ENCODE peak calls at places on chromosome 12, in eight cellular contexts. One of them, this sample, is unnamed.

GRCh38 chr12:47715393-47715876 is 9.6 kb upstream of the RPAP3 start:
- DNase-seq in stimulated activated CD4-positive, alpha-beta T cell treated with anti-CD3 and anti-CD28 coated beads, TNF-alpha, amount 100 ng/mL, for 48 hours: peak
- DNase-seq in stimulated activated CD8-positive, alpha-beta memory T cell treated with anti-CD3 and anti-CD28 coated beads, Interleukin-2, amount 100 ng/mL, for 1 hour: peak
- DNase-seq in tibial nerve: peak
- DNase-seq in A673: peak
- DNase-seq in adipocyte: peak
- DNase-seq in neural crest cell: peak
- DNase-seq in NCI-H748 treated with DMSO at 0.1 percent for 48 hours: peak
- DNase-seq in this sample: peak

GRCh38 chr12:47991106-47991550 is 13.1 kb downstream of the COL2A1 start:
- DNase-seq in adipocyte: no peak
- DNase-seq in stimulated activated CD8-positive, alpha-beta memory T cell treated with anti-CD3 and anti-CD28 coated beads, Interleukin-2, amount 100 ng/mL, for 1 hour: no peak
- DNase-seq in neural crest cell: no peak
- DNase-seq in NCI-H748 treated with DMSO at 0.1 percent for 48 hours: no peak
- DNase-seq in stimulated activated CD4-positive, alpha-beta T cell treated with anti-CD3 and anti-CD28 coated beads, TNF-alpha, amount 100 ng/mL, for 48 hours: no peak
- DNase-seq in tibial nerve: no peak
- DNase-seq in A673: no peak
- DNase-seq in this sample: no peak

GRCh38 chr12:20548592-20548991 is 146.5 kb upstream of the SLCO1C1 start:
- DNase-seq in A673: no peak
- DNase-seq in neural crest cell: no peak
- DNase-seq in tibial nerve: no peak
- DNase-seq in stimulated activated CD8-positive, alpha-beta memory T cell treated with anti-CD3 and anti-CD28 coated beads, Interleukin-2, amount 100 ng/mL, for 1 hour: no peak
- DNase-seq in stimulated activated CD4-positive, alpha-beta T cell treated with anti-CD3 and anti-CD28 coated beads, TNF-alpha, amount 100 ng/mL, for 48 hours: no peak
- DNase-seq in adipocyte: peak
- DNase-seq in NCI-H748 treated with DMSO at 0.1 percent for 48 hours: no peak
- DNase-seq in this sample: no peak

GRCh38 chr12:60176891-60177290 is 581.1 kb downstream of the SLC16A7 start:
- DNase-seq in A673: no peak
- DNase-seq in NCI-H748 treated with DMSO at 0.1 percent for 48 hours: no peak
- DNase-seq in stimulated activated CD4-positive, alpha-beta T cell treated with anti-CD3 and anti-CD28 coated beads, TNF-alpha, amount 100 ng/mL, for 48 hours: no peak
- DNase-seq in adipocyte: no peak
- DNase-seq in tibial nerve: no peak
- DNase-seq in neural crest cell: no peak
- DNase-seq in stimulated activated CD8-positive, alpha-beta memory T cell treated with anti-CD3 and anti-CD28 coated beads, Interleukin-2, amount 100 ng/mL, for 1 hour: no peak
- DNase-seq in this sample: no peak

GRCh38 chr12:12202747-12203146 is 64.1 kb downstream of the LRP6 start:
- DNase-seq in A673: peak
- DNase-seq in stimulated activated CD4-positive, alpha-beta T cell treated with anti-CD3 and anti-CD28 coated beads, TNF-alpha, amount 100 ng/mL, for 48 hours: no peak
- DNase-seq in NCI-H748 treated with DMSO at 0.1 percent for 48 hours: no peak
- DNase-seq in neural crest cell: no peak
- DNase-seq in stimulated activated CD8-positive, alpha-beta memory T cell treated with anti-CD3 and anti-CD28 coated beads, Interleukin-2, amount 100 ng/mL, for 1 hour: no peak
- DNase-seq in adipocyte: no peak
- DNase-seq in tibial nerve: no peak
- DNase-seq in this sample: no peak

GRCh38 chr12:1838223-1838993 is 18.0 kb downstream of the LRTM2 start:
- DNase-seq in stimulated activated CD8-positive, alpha-beta memory T cell treated with anti-CD3 and anti-CD28 coated beads, Interleukin-2, amount 100 ng/mL, for 1 hour: no peak
- DNase-seq in neural crest cell: no peak
- DNase-seq in NCI-H748 treated with DMSO at 0.1 percent for 48 hours: no peak
- DNase-seq in stimulated activated CD4-positive, alpha-beta T cell treated with anti-CD3 and anti-CD28 coated beads, TNF-alpha, amount 100 ng/mL, for 48 hours: no peak
- DNase-seq in A673: no peak
- DNase-seq in tibial nerve: no peak
- DNase-seq in adipocyte: no peak
- DNase-seq in this sample: no peak

GRCh38 chr12:104360157-104360556 is 56.6 kb downstream of the EID3 start:
- DNase-seq in stimulated activated CD8-positive, alpha-beta memory T cell treated with anti-CD3 and anti-CD28 coated beads, Interleukin-2, amount 100 ng/mL, for 1 hour: no peak
- DNase-seq in tibial nerve: no peak
- DNase-seq in NCI-H748 treated with DMSO at 0.1 percent for 48 hours: no peak
- DNase-seq in A673: no peak
- DNase-seq in adipocyte: peak
- DNase-seq in neural crest cell: no peak
- DNase-seq in stimulated activated CD4-positive, alpha-beta T cell treated with anti-CD3 and anti-CD28 coated beads, TNF-alpha, amount 100 ng/mL, for 48 hours: no peak
- DNase-seq in this sample: no peak

GRCh38 chr12:114774181-114774580 is 90.2 kb upstream of the TBX3 start:
- DNase-seq in stimulated activated CD4-positive, alpha-beta T cell treated with anti-CD3 and anti-CD28 coated beads, TNF-alpha, amount 100 ng/mL, for 48 hours: no peak
- DNase-seq in NCI-H748 treated with DMSO at 0.1 percent for 48 hours: no peak
- DNase-seq in A673: no peak
- DNase-seq in neural crest cell: no peak
- DNase-seq in stimulated activated CD8-positive, alpha-beta memory T cell treated with anti-CD3 and anti-CD28 coated beads, Interleukin-2, amount 100 ng/mL, for 1 hour: no peak
- DNase-seq in tibial nerve: no peak
- DNase-seq in adipocyte: no peak
- DNase-seq in this sample: no peak

GRCh38 chr12:6430990-6431353 is 13.8 kb upstream of the CD27 start:
- DNase-seq in NCI-H748 treated with DMSO at 0.1 percent for 48 hours: no peak
- DNase-seq in tibial nerve: no peak
- DNase-seq in adipocyte: no peak
- DNase-seq in neural crest cell: no peak
- DNase-seq in stimulated activated CD8-positive, alpha-beta memory T cell treated with anti-CD3 and anti-CD28 coated beads, Interleukin-2, amount 100 ng/mL, for 1 hour: no peak
- DNase-seq in A673: no peak
- DNase-seq in stimulated activated CD4-positive, alpha-beta T cell treated with anti-CD3 and anti-CD28 coated beads, TNF-alpha, amount 100 ng/mL, for 48 hours: no peak
- DNase-seq in this sample: no peak

GRCh38 chr12:117343849-117344248 is 17.6 kb downstream of the NOS1 start:
- DNase-seq in neural crest cell: no peak
- DNase-seq in stimulated activated CD4-positive, alpha-beta T cell treated with anti-CD3 and anti-CD28 coated beads, TNF-alpha, amount 100 ng/mL, for 48 hours: no peak
- DNase-seq in A673: no peak
- DNase-seq in tibial nerve: no peak
- DNase-seq in adipocyte: no peak
- DNase-seq in NCI-H748 treated with DMSO at 0.1 percent for 48 hours: no peak
- DNase-seq in stimulated activated CD8-positive, alpha-beta memory T cell treated with anti-CD3 and anti-CD28 coated beads, Interleukin-2, amount 100 ng/mL, for 1 hour: no peak
- DNase-seq in this sample: no peak

GRCh38 chr12:52066346-52067080 is 3.3 kb upstream of the ATG101 start:
- DNase-seq in A673: no peak
- DNase-seq in stimulated activated CD8-positive, alpha-beta memory T cell treated with anti-CD3 and anti-CD28 coated beads, Interleukin-2, amount 100 ng/mL, for 1 hour: no peak
- DNase-seq in NCI-H748 treated with DMSO at 0.1 percent for 48 hours: no peak
- DNase-seq in stimulated activated CD4-positive, alpha-beta T cell treated with anti-CD3 and anti-CD28 coated beads, TNF-alpha, amount 100 ng/mL, for 48 hours: no peak
- DNase-seq in adipocyte: no peak
- DNase-seq in tibial nerve: no peak
- DNase-seq in neural crest cell: no peak
- DNase-seq in this sample: no peak

GRCh38 chr12:31591308-31591901 is 469 bp upstream of the DENND5B start:
- DNase-seq in A673: no peak
- DNase-seq in stimulated activated CD8-positive, alpha-beta memory T cell treated with anti-CD3 and anti-CD28 coated beads, Interleukin-2, amount 100 ng/mL, for 1 hour: no peak
- DNase-seq in adipocyte: peak
- DNase-seq in neural crest cell: peak
- DNase-seq in NCI-H748 treated with DMSO at 0.1 percent for 48 hours: peak
- DNase-seq in tibial nerve: no peak
- DNase-seq in stimulated activated CD4-positive, alpha-beta T cell treated with anti-CD3 and anti-CD28 coated beads, TNF-alpha, amount 100 ng/mL, for 48 hours: peak
- DNase-seq in this sample: no peak

GRCh38 chr12:120438495-120439198 is 734 bp downstream of the COX6A1 start:
- DNase-seq in tibial nerve: no peak
- DNase-seq in neural crest cell: no peak
- DNase-seq in stimulated activated CD4-positive, alpha-beta T cell treated with anti-CD3 and anti-CD28 coated beads, TNF-alpha, amount 100 ng/mL, for 48 hours: no peak
- DNase-seq in A673: no peak
- DNase-seq in stimulated activated CD8-positive, alpha-beta memory T cell treated with anti-CD3 and anti-CD28 coated beads, Interleukin-2, amount 100 ng/mL, for 1 hour: no peak
- DNase-seq in NCI-H748 treated with DMSO at 0.1 percent for 48 hours: no peak
- DNase-seq in adipocyte: peak
- DNase-seq in this sample: no peak

GRCh38 chr12:51225800-51226199 is 7.9 kb upstream of the POU6F1 start:
- DNase-seq in neural crest cell: no peak
- DNase-seq in NCI-H748 treated with DMSO at 0.1 percent for 48 hours: no peak
- DNase-seq in tibial nerve: no peak
- DNase-seq in adipocyte: no peak
- DNase-seq in stimulated activated CD8-positive, alpha-beta memory T cell treated with anti-CD3 and anti-CD28 coated beads, Interleukin-2, amount 100 ng/mL, for 1 hour: no peak
- DNase-seq in stimulated activated CD4-positive, alpha-beta T cell treated with anti-CD3 and anti-CD28 coated beads, TNF-alpha, amount 100 ng/mL, for 48 hours: no peak
- DNase-seq in A673: peak
- DNase-seq in this sample: no peak

GRCh38 chr12:12467701-12468218 is 94.9 kb downstream of the DUSP16 start:
- DNase-seq in stimulated activated CD8-positive, alpha-beta memory T cell treated with anti-CD3 and anti-CD28 coated beads, Interleukin-2, amount 100 ng/mL, for 1 hour: no peak
- DNase-seq in stimulated activated CD4-positive, alpha-beta T cell treated with anti-CD3 and anti-CD28 coated beads, TNF-alpha, amount 100 ng/mL, for 48 hours: no peak
- DNase-seq in tibial nerve: no peak
- DNase-seq in neural crest cell: no peak
- DNase-seq in adipocyte: no peak
- DNase-seq in NCI-H748 treated with DMSO at 0.1 percent for 48 hours: no peak
- DNase-seq in A673: no peak
- DNase-seq in this sample: no peak

GRCh38 chr12:95739561-95740313 is 50.8 kb downstream of the NTN4 start:
- DNase-seq in tibial nerve: peak
- DNase-seq in A673: no peak
- DNase-seq in NCI-H748 treated with DMSO at 0.1 percent for 48 hours: no peak
- DNase-seq in stimulated activated CD4-positive, alpha-beta T cell treated with anti-CD3 and anti-CD28 coated beads, TNF-alpha, amount 100 ng/mL, for 48 hours: no peak
- DNase-seq in neural crest cell: no peak
- DNase-seq in stimulated activated CD8-positive, alpha-beta memory T cell treated with anti-CD3 and anti-CD28 coated beads, Interleukin-2, amount 100 ng/mL, for 1 hour: no peak
- DNase-seq in adipocyte: no peak
- DNase-seq in this sample: no peak

GRCh38 chr12:92075425-92075891 is 70.2 kb downstream of the BTG1 start:
- DNase-seq in tibial nerve: no peak
- DNase-seq in adipocyte: peak
- DNase-seq in stimulated activated CD4-positive, alpha-beta T cell treated with anti-CD3 and anti-CD28 coated beads, TNF-alpha, amount 100 ng/mL, for 48 hours: no peak
- DNase-seq in stimulated activated CD8-positive, alpha-beta memory T cell treated with anti-CD3 and anti-CD28 coated beads, Interleukin-2, amount 100 ng/mL, for 1 hour: no peak
- DNase-seq in A673: no peak
- DNase-seq in NCI-H748 treated with DMSO at 0.1 percent for 48 hours: no peak
- DNase-seq in neural crest cell: no peak
- DNase-seq in this sample: no peak

GRCh38 chr12:50326636-50327284 is 43.4 kb upstream of the LIMA1 start:
- DNase-seq in stimulated activated CD8-positive, alpha-beta memory T cell treated with anti-CD3 and anti-CD28 coated beads, Interleukin-2, amount 100 ng/mL, for 1 hour: no peak
- DNase-seq in NCI-H748 treated with DMSO at 0.1 percent for 48 hours: no peak
- DNase-seq in A673: peak
- DNase-seq in tibial nerve: no peak
- DNase-seq in adipocyte: peak
- DNase-seq in neural crest cell: no peak
- DNase-seq in stimulated activated CD4-positive, alpha-beta T cell treated with anti-CD3 and anti-CD28 coated beads, TNF-alpha, amount 100 ng/mL, for 48 hours: no peak
- DNase-seq in this sample: no peak

GRCh38 chr12:23830210-23830609 is 119.3 kb downstream of the SOX5 start:
- DNase-seq in adipocyte: no peak
- DNase-seq in NCI-H748 treated with DMSO at 0.1 percent for 48 hours: no peak
- DNase-seq in stimulated activated CD8-positive, alpha-beta memory T cell treated with anti-CD3 and anti-CD28 coated beads, Interleukin-2, amount 100 ng/mL, for 1 hour: no peak
- DNase-seq in tibial nerve: no peak
- DNase-seq in stimulated activated CD4-positive, alpha-beta T cell treated with anti-CD3 and anti-CD28 coated beads, TNF-alpha, amount 100 ng/mL, for 48 hours: no peak
- DNase-seq in A673: no peak
- DNase-seq in neural crest cell: no peak
- DNase-seq in this sample: no peak

GRCh38 chr12:57046947-57047890 is 2.7 kb downstream of the MYO1A start:
- DNase-seq in adipocyte: no peak
- DNase-seq in A673: no peak
- DNase-seq in neural crest cell: no peak
- DNase-seq in stimulated activated CD4-positive, alpha-beta T cell treated with anti-CD3 and anti-CD28 coated beads, TNF-alpha, amount 100 ng/mL, for 48 hours: peak
- DNase-seq in stimulated activated CD8-positive, alpha-beta memory T cell treated with anti-CD3 and anti-CD28 coated beads, Interleukin-2, amount 100 ng/mL, for 1 hour: no peak
- DNase-seq in tibial nerve: no peak
- DNase-seq in NCI-H748 treated with DMSO at 0.1 percent for 48 hours: no peak
- DNase-seq in this sample: no peak

GRCh38 chr12:130847097-130847496 is 8.0 kb upstream of the STX2 start:
- DNase-seq in A673: no peak
- DNase-seq in adipocyte: peak
- DNase-seq in NCI-H748 treated with DMSO at 0.1 percent for 48 hours: no peak
- DNase-seq in stimulated activated CD8-positive, alpha-beta memory T cell treated with anti-CD3 and anti-CD28 coated beads, Interleukin-2, amount 100 ng/mL, for 1 hour: no peak
- DNase-seq in stimulated activated CD4-positive, alpha-beta T cell treated with anti-CD3 and anti-CD28 coated beads, TNF-alpha, amount 100 ng/mL, for 48 hours: no peak
- DNase-seq in tibial nerve: no peak
- DNase-seq in neural crest cell: no peak
- DNase-seq in this sample: no peak

GRCh38 chr12:19434538-19434937 is 4.8 kb upstream of the AEBP2 start:
- DNase-seq in NCI-H748 treated with DMSO at 0.1 percent for 48 hours: no peak
- DNase-seq in stimulated activated CD4-positive, alpha-beta T cell treated with anti-CD3 and anti-CD28 coated beads, TNF-alpha, amount 100 ng/mL, for 48 hours: no peak
- DNase-seq in neural crest cell: no peak
- DNase-seq in stimulated activated CD8-positive, alpha-beta memory T cell treated with anti-CD3 and anti-CD28 coated beads, Interleukin-2, amount 100 ng/mL, for 1 hour: no peak
- DNase-seq in tibial nerve: no peak
- DNase-seq in adipocyte: no peak
- DNase-seq in A673: no peak
- DNase-seq in this sample: no peak